ENCODE peak calls at places on chromosomes 13 and 19, in eight cellular contexts. E, D, W, M, O, F, C and I are unnamed samples.

GRCh38 chr13:92265408-92265807 is 867.0 kb downstream of the GPC5 start:
- DNase-seq in E (no peak), D (no peak), W (no peak), M (no peak), O (no peak), F (no peak), C (no peak), I (no peak)

GRCh38 chr19:38369584-38369983 is 4.8 kb upstream of the PSMD8 start:
- DNase-seq in E (no peak), D (no peak), W (no peak), M (no peak), O (no peak), F (no peak), C (no peak), I (no peak)

GRCh38 chr19:2431318-2432055 is 4.1 kb upstream of the TIMM13 start:
- DNase-seq in E (no peak), D (no peak), W (no peak), M (no peak), O (no peak), F (no peak), C (no peak), I (no peak)

GRCh38 chr13:72959643-72960042 is 99.2 kb upstream of the KLF5 start:
- DNase-seq in E (no peak), D (no peak), W (no peak), M (no peak), O (no peak), F (no peak), C (no peak), I (no peak)

GRCh38 chr19:52946322-52947310 is 16.1 kb downstream of the ZNF816 start:
- DNase-seq in E (no peak), D (peak; percentile 28), W (no peak), M (no peak), O (no peak), F (no peak), C (no peak), I (peak; percentile 95)

GRCh38 chr19:6126335-6126974 is 9.0 kb upstream of the ACSBG2 start:
- DNase-seq in E (no peak), D (peak; percentile 73), W (no peak), M (peak; percentile 48), O (no peak), F (peak; percentile 32), C (no peak), I (peak; percentile 76)

GRCh38 chr13:50509771-50510441 is 333.6 kb downstream of the DLEU7 start:
- DNase-seq in E (no peak), D (peak; percentile 66), W (no peak), M (no peak), O (no peak), F (no peak), C (no peak), I (peak; percentile 28)

GRCh38 chr13:110012102-110012739 is 225.8 kb upstream of the IRS2 start:
- DNase-seq in E (no peak), D (peak; percentile 98), W (peak; percentile 95), M (no peak), O (no peak), F (peak; percentile 22), C (peak; percentile 83), I (no peak)

GRCh38 chr19:49555600-49556411 is 24.6 kb downstream of the NOSIP start:
- DNase-seq in E (no peak), D (peak; percentile 25), W (no peak), M (no peak), O (peak; percentile 64), F (no peak), C (no peak), I (peak; percentile 97)

GRCh38 chr19:39497850-39498261 is 891 bp upstream of the DLL3 start:
- DNase-seq in E (peak; percentile 2), D (peak; percentile 36), W (no peak), M (peak; percentile 70), O (peak; percentile 55), F (peak; percentile 65), C (no peak), I (peak; percentile 94)